ENCODE peak calls at places on chromosomes 16 and 17, in four cellular contexts. One of them, this sample, is unnamed.

GRCh38 chr17:76471498-76472257 is 4.3 kb downstream of the AANAT start:
- DNase-seq in A549: no peak
- DNase-seq in fibroblast of pulmonary artery: no peak
- DNase-seq in left ventricle myocardium inferior: no peak
- DNase-seq in this sample: no peak

GRCh38 chr16:23753908-23754593 is 775 bp upstream of the CHP2 start:
- DNase-seq in left ventricle myocardium inferior: no peak
- DNase-seq in fibroblast of pulmonary artery: no peak
- DNase-seq in A549: no peak
- DNase-seq in this sample: no peak

GRCh38 chr17:55454906-55455474 is 33.4 kb upstream of the MMD start:
- DNase-seq in left ventricle myocardium inferior: no peak
- DNase-seq in A549: peak
- DNase-seq in fibroblast of pulmonary artery: peak
- DNase-seq in this sample: peak

GRCh38 chr16:88570691-88571092 is 489 bp downstream of the ZC3H18 start:
- DNase-seq in A549: no peak
- DNase-seq in fibroblast of pulmonary artery: no peak
- DNase-seq in left ventricle myocardium inferior: no peak
- DNase-seq in this sample: no peak

GRCh38 chr17:57925361-57925990 is 29.7 kb downstream of the CUEDC1 start:
- DNase-seq in fibroblast of pulmonary artery: no peak
- DNase-seq in left ventricle myocardium inferior: no peak
- DNase-seq in A549: no peak
- DNase-seq in this sample: no peak

GRCh38 chr17:3974138-3974687 is 10.0 kb upstream of the ATP2A3 start:
- DNase-seq in left ventricle myocardium inferior: no peak
- DNase-seq in A549: no peak
- DNase-seq in fibroblast of pulmonary artery: no peak
- DNase-seq in this sample: no peak

GRCh38 chr17:37259030-37259735 is 116.6 kb upstream of the C17orf78 start:
- DNase-seq in left ventricle myocardium inferior: no peak
- DNase-seq in A549: no peak
- DNase-seq in fibroblast of pulmonary artery: peak
- DNase-seq in this sample: peak

GRCh38 chr16:14104066-14104465 is 32.9 kb downstream of the MRTFB start:
- DNase-seq in left ventricle myocardium inferior: no peak
- DNase-seq in fibroblast of pulmonary artery: no peak
- DNase-seq in A549: no peak
- DNase-seq in this sample: no peak

GRCh38 chr17:48374650-48375230 is 55.3 kb downstream of the SKAP1 start:
- DNase-seq in A549: peak
- DNase-seq in left ventricle myocardium inferior: no peak
- DNase-seq in fibroblast of pulmonary artery: no peak
- DNase-seq in this sample: no peak

GRCh38 chr17:51057534-51057933 is 63.1 kb downstream of the SPAG9 start:
- DNase-seq in left ventricle myocardium inferior: no peak
- DNase-seq in fibroblast of pulmonary artery: no peak
- DNase-seq in A549: no peak
- DNase-seq in this sample: no peak

GRCh38 chr17:78560731-78561130 is 16.5 kb downstream of the DNAH17 start:
- DNase-seq in left ventricle myocardium inferior: no peak
- DNase-seq in A549: no peak
- DNase-seq in fibroblast of pulmonary artery: no peak
- DNase-seq in this sample: no peak

GRCh38 chr17:79201536-79202227 is 127.1 kb downstream of the ENGASE start:
- DNase-seq in A549: peak
- DNase-seq in fibroblast of pulmonary artery: no peak
- DNase-seq in left ventricle myocardium inferior: no peak
- DNase-seq in this sample: no peak

GRCh38 chr17:21272250-21272649 is 12.3 kb upstream of the MAP2K3 start:
- DNase-seq in A549: no peak
- DNase-seq in fibroblast of pulmonary artery: no peak
- DNase-seq in left ventricle myocardium inferior: no peak
- DNase-seq in this sample: no peak

GRCh38 chr16:8936421-8936820 is 27.3 kb downstream of the USP7 start:
- DNase-seq in left ventricle myocardium inferior: no peak
- DNase-seq in A549: peak
- DNase-seq in fibroblast of pulmonary artery: no peak
- DNase-seq in this sample: peak

GRCh38 chr16:19309178-19309577 is 23.6 kb downstream of the CLEC19A start:
- DNase-seq in left ventricle myocardium inferior: no peak
- DNase-seq in fibroblast of pulmonary artery: no peak
- DNase-seq in A549: no peak
- DNase-seq in this sample: no peak

GRCh38 chr17:55710829-55711496 is 11.7 kb downstream of the TMEM100 start:
- DNase-seq in fibroblast of pulmonary artery: no peak
- DNase-seq in A549: no peak
- DNase-seq in left ventricle myocardium inferior: no peak
- DNase-seq in this sample: peak

GRCh38 chr17:43350888-43351361 is 47.9 kb upstream of the ARL4D start:
- DNase-seq in fibroblast of pulmonary artery: no peak
- DNase-seq in left ventricle myocardium inferior: no peak
- DNase-seq in A549: no peak
- DNase-seq in this sample: no peak

GRCh38 chr16:74811911-74812310 is 37.3 kb upstream of the FA2H start:
- DNase-seq in fibroblast of pulmonary artery: no peak
- DNase-seq in A549: no peak
- DNase-seq in left ventricle myocardium inferior: no peak
- DNase-seq in this sample: peak

GRCh38 chr16:74817851-74818250 is 43.2 kb upstream of the FA2H start:
- DNase-seq in left ventricle myocardium inferior: no peak
- DNase-seq in A549: no peak
- DNase-seq in fibroblast of pulmonary artery: no peak
- DNase-seq in this sample: no peak

GRCh38 chr16:74813109-74813641 is 38.6 kb upstream of the FA2H start:
- DNase-seq in left ventricle myocardium inferior: peak
- DNase-seq in A549: peak
- DNase-seq in fibroblast of pulmonary artery: peak
- DNase-seq in this sample: peak
- TF ChIP-seq CTCF in left ventricle myocardium inferior: peak
- TF ChIP-seq CTCF in A549: peak
- TF ChIP-seq CTCF in fibroblast of pulmonary artery: peak
- TF ChIP-seq CTCF in this sample: peak

DNA sequence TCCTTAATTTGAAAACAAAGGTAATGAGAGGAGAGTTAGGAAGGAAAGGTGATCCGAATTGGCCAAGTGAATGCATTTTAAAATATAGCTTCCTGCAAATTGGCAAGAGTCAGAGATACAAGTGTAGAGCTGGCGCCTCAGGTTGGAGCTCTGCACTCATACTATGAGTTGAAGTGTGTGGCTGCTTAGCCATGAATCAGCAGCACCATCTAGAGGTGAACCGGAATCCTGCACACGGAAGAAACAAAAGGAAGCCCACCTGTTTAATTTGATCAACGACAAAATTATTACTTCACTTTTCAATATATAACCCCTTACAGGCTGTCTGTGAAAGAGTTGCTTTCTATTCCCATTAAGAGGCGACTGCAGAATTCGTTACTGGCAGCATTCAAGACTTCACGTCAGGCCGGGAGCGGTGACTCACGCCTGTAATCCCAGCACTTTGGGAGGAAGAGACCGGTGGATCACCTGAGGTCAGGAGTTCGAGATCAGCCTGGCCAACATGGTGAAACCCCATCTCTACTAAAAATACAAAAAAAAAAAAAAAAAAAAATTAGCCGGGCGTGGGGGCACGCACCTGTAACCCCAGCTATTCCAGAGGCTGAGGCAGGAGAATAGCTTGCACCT is 1253.7 kb upstream of the CDH8 start:
- DNase-seq in A549: peak
- DNase-seq in fibroblast of pulmonary artery: peak
- DNase-seq in left ventricle myocardium inferior: no peak
- DNase-seq in this sample: no peak
- TF ChIP-seq CTCF in A549: peak
- TF ChIP-seq CTCF in fibroblast of pulmonary artery: peak
- TF ChIP-seq CTCF in left ventricle myocardium inferior: peak
- TF ChIP-seq CTCF in this sample: no peak

GRCh38 chr16:28193530-28194423 is 18.0 kb downstream of the XPO6 start:
- DNase-seq in A549: peak
- DNase-seq in left ventricle myocardium inferior: no peak
- DNase-seq in fibroblast of pulmonary artery: peak
- DNase-seq in this sample: peak
- TF ChIP-seq CTCF in A549: no peak
- TF ChIP-seq CTCF in left ventricle myocardium inferior: no peak
- TF ChIP-seq CTCF in fibroblast of pulmonary artery: no peak
- TF ChIP-seq CTCF in this sample: no peak

DNA sequence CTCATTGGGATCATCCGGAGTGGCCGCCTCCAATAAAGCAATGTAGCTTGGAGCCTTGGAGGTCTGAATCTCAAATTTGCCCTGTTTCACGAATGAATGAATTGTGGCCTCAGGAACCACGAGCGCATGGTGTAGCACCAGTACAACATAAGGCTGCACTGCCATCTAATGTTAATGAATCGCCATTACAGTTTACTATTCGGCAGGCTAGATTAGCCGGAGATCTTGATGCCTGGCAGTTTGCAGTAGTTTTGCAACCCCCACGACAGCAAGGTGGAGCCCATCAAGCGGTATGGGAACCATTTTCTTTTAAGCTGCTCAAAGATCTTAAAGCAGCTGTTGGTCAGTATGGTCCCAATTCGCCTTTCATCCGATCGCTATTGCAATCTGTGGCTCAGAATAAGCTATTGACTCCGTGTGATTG is 18.8 kb downstream of the ALOX15B start:
- DNase-seq in left ventricle myocardium inferior: no peak
- DNase-seq in A549: peak
- DNase-seq in fibroblast of pulmonary artery: peak
- DNase-seq in this sample: peak
- TF ChIP-seq CTCF in left ventricle myocardium inferior: peak
- TF ChIP-seq CTCF in A549: peak
- TF ChIP-seq CTCF in fibroblast of pulmonary artery: peak
- TF ChIP-seq CTCF in this sample: peak

DNA sequence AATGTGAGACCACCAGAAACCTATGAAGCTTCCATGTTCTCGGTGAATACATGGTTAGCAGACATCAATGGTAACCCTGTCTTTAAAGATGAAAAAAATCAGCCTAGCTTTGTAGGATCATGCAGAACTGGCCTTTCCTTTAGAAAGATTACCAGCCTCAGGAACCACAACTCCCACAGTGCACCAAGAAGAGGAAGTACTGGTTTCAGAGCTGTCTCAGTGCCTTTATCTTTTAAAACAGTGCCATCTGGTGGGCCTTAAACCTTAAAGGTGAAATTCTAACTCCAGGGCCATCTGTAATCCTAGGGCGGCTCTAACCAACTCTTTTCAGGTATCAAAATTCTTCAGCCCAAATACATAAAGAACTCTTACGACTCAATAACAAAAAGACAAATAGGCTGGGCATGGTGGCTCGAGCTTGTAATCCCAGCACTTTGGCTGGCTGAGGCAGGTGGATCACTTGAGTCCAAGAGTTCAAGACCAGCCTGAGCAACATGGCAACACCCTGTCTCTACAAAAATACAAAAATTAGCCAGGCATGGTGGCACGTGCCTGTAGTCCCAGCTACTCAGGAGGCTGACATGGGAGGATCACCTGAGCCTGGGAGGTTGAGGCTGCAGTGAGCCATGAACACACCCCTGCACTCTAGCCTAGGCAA is 5.4 kb downstream of the ATPAF2 start:
- DNase-seq in A549: peak
- DNase-seq in fibroblast of pulmonary artery: peak
- DNase-seq in left ventricle myocardium inferior: no peak
- DNase-seq in this sample: peak
- TF ChIP-seq CTCF in A549: peak
- TF ChIP-seq CTCF in fibroblast of pulmonary artery: peak
- TF ChIP-seq CTCF in left ventricle myocardium inferior: peak
- TF ChIP-seq CTCF in this sample: peak

GRCh38 chr17:72838581-72838980 is 253.9 kb downstream of the SLC39A11 start:
- DNase-seq in A549: no peak
- DNase-seq in left ventricle myocardium inferior: no peak
- DNase-seq in fibroblast of pulmonary artery: no peak
- DNase-seq in this sample: no peak
- TF ChIP-seq CTCF in A549: no peak
- TF ChIP-seq CTCF in left ventricle myocardium inferior: no peak
- TF ChIP-seq CTCF in fibroblast of pulmonary artery: no peak
- TF ChIP-seq CTCF in this sample: no peak

DNA sequence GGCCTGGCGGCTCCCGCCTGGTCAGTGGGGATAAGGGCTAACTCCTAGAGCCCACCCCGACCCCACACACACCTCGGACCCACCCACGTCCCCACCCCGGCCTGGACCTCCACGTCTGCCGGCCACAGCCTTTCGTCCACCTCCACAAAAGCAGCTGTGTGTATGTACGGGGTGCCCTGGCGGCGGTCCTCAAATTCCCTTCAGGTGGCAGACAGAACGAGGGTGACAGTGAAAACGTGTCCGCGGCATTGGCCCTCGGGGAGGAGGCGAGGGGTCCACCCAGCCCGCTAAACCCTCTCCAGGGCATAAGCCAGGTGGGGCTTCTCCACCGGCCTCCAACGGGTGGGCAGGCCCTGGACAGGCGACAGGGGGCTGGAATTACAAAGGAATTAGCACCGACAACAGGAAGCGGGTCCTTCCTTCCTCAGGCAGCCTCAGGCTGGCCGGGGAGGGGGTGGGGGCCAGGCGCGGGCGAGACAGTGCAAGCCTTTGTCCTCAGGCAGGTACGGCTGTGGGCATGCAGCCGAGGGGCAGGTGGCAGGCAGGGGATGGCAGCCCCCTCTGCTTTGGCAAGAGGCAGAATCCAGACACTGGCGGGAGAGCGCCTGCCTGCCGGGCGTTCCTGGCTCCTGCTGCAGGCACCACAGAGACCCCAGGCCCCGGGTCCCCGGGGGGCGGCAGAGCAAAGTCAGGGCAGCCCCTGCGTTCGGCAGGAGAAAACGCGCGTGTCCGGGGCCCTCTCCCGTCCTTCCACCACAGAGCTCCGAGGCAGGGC is 12.3 kb upstream of the PITPNA start:
- DNase-seq in fibroblast of pulmonary artery: no peak
- DNase-seq in A549: no peak
- DNase-seq in left ventricle myocardium inferior: no peak
- DNase-seq in this sample: no peak
- TF ChIP-seq CTCF in fibroblast of pulmonary artery: no peak
- TF ChIP-seq CTCF in A549: no peak
- TF ChIP-seq CTCF in left ventricle myocardium inferior: no peak
- TF ChIP-seq CTCF in this sample: no peak

GRCh38 chr16:30533146-30533522 is 1.5 kb downstream of the ZNF747 start:
- DNase-seq in fibroblast of pulmonary artery: no peak
- DNase-seq in A549: no peak
- DNase-seq in left ventricle myocardium inferior: no peak
- DNase-seq in this sample: no peak

GRCh38 chr16:30533748-30534367 is 800 bp downstream of the ZNF747 start:
- DNase-seq in left ventricle myocardium inferior: no peak
- DNase-seq in fibroblast of pulmonary artery: no peak
- DNase-seq in A549: no peak
- DNase-seq in this sample: no peak

GRCh38 chr16:30535106-30535776 is 583 bp upstream of the ZNF747 start:
- DNase-seq in A549: no peak
- DNase-seq in fibroblast of pulmonary artery: no peak
- DNase-seq in left ventricle myocardium inferior: no peak
- DNase-seq in this sample: no peak

GRCh38 chr16:30534368-30535105 is at the start of gene ZNF747:
- DNase-seq in fibroblast of pulmonary artery: peak
- DNase-seq in left ventricle myocardium inferior: peak
- DNase-seq in A549: peak
- DNase-seq in this sample: peak

GRCh38 chr16:30535777-30536190 is 1.1 kb upstream of the ZNF747 start:
- DNase-seq in left ventricle myocardium inferior: peak
- DNase-seq in fibroblast of pulmonary artery: peak
- DNase-seq in A549: peak
- DNase-seq in this sample: peak
- TF ChIP-seq CTCF in left ventricle myocardium inferior: peak
- TF ChIP-seq CTCF in fibroblast of pulmonary artery: peak
- TF ChIP-seq CTCF in A549: no peak
- TF ChIP-seq CTCF in this sample: peak